ENCODE peak calls at places on chromosomes 12 and 14, in nine cellular contexts. O is astrocyte of the spinal cord, M is fibroblast of mammary gland, R is brain microvascular endothelial cell, C is pancreas, B is psoas muscle, N is neural progenitor cell, E is uterus, T is colonic mucosa. U is an unnamed sample.

GRCh38 chr12:76927170-76927784 is 48.5 kb upstream of the CSRP2 start:
- DNase-seq in B (no peak), E (peak; percentile 23), M (peak; percentile 49), N (peak; percentile 75), C (no peak), T (peak; percentile 50), O (peak; percentile 43), R (peak; percentile 27), U (no peak)

GRCh38 chr12:1130571-1130970 is 139.5 kb downstream of the ERC1 start:
- DNase-seq in B (no peak), E (no peak), N (no peak), T (no peak), M (no peak), R (no peak), O (no peak), C (no peak), U (no peak)

GRCh38 chr14:104735830-104736642 is 12.0 kb downstream of the ADSS1 start:
- DNase-seq in T (peak; percentile 42), C (no peak), O (no peak), B (peak; percentile 91), M (no peak), R (peak; percentile 36), N (no peak), E (peak; percentile 80), U (no peak)

GRCh38 chr14:104203071-104203425 is 64.7 kb downstream of the KIF26A start:
- DNase-seq in T (no peak), M (no peak), R (no peak), N (no peak), E (no peak), B (no peak), C (no peak), O (no peak), U (no peak)

GRCh38 chr12:96219700-96220206 is 25.6 kb downstream of the ELK3 start:
- DNase-seq in B (no peak), R (peak; percentile 98), T (no peak), M (peak; percentile 99), E (no peak), N (peak; percentile 14), O (peak; percentile 98), C (no peak), U (peak; percentile 96)

GRCh38 chr12:50059440-50060119 is 2.2 kb downstream of the ASIC1 start:
- DNase-seq in N (no peak), C (no peak), R (no peak), O (no peak), T (no peak), M (no peak), B (no peak), E (no peak), U (no peak)

GRCh38 chr12:92570056-92570753 is 132.6 kb upstream of the PLEKHG7 start:
- DNase-seq in C (peak; percentile 74), N (peak; percentile 89), O (peak; percentile 87), B (no peak), R (peak; percentile 87), T (peak; percentile 79), M (peak; percentile 89), E (peak; percentile 81), U (peak; percentile 51)

GRCh38 chr14:72741836-72742681 is 151.8 kb downstream of the DPF3 start:
- DNase-seq in N (peak; percentile 19), C (no peak), O (no peak), R (no peak), M (no peak), B (no peak), E (no peak), T (peak; percentile 12), U (no peak)

GRCh38 chr12:6548556-6549378 is 7.1 kb downstream of the IFFO1 start:
- DNase-seq in M (peak; percentile 91), C (no peak), E (no peak), R (no peak), T (no peak), N (no peak), O (peak; percentile 80), B (peak; percentile 29), U (no peak)

GRCh38 chr14:71103662-71104484 is 196.6 kb downstream of the PCNX1 start:
- DNase-seq in B (no peak), M (peak; percentile 77), E (no peak), N (peak; percentile 60), T (no peak), R (peak; percentile 54), C (no peak), O (peak; percentile 68), U (peak; percentile 37)

GRCh38 chr12:64780531-64781373 is 21.5 kb upstream of the GNS start:
- DNase-seq in C (peak; percentile 89), B (peak; percentile 44), E (peak; percentile 26), N (peak; percentile 81), M (no peak), O (no peak), T (peak; percentile 68), R (no peak), U (no peak)

GRCh38 chr14:75452900-75453816 is 25.3 kb downstream of the JDP2 start:
- DNase-seq in T (no peak), R (peak; percentile 62), C (peak; percentile 50), N (peak; percentile 90), M (peak; percentile 90), E (peak; percentile 79), O (peak; percentile 75), B (peak; percentile 75), U (peak; percentile 90)

GRCh38 chr12:120760349-120761245 is 35.0 kb downstream of the ACADS start:
- DNase-seq in M (no peak), E (no peak), O (no peak), T (no peak), C (no peak), N (no peak), R (no peak), B (no peak), U (no peak)

GRCh38 chr14:77126461-77126990 is 15.1 kb downstream of the ZDHHC22 start:
- DNase-seq in T (no peak), M (no peak), N (no peak), R (no peak), C (no peak), O (no peak), B (no peak), E (no peak), U (no peak)

GRCh38 chr14:77123381-77124344 is 17.9 kb downstream of the ZDHHC22 start:
- DNase-seq in N (no peak), E (no peak), B (no peak), R (no peak), O (no peak), C (peak; percentile 94), M (no peak), T (peak; percentile 95), U (no peak)

GRCh38 chr14:77124345-77125274 is 17.0 kb downstream of the ZDHHC22 start:
- DNase-seq in C (peak; percentile 45), O (peak; percentile 30), B (peak; percentile 62), M (peak; percentile 25), E (no peak), R (no peak), N (peak; percentile 82), T (peak; percentile 46), U (no peak)

GRCh38 chr14:77126074-77126325 is 15.6 kb downstream of the ZDHHC22 start:
- DNase-seq in N (no peak), C (no peak), B (no peak), R (no peak), T (no peak), E (no peak), M (no peak), O (no peak), U (no peak)

GRCh38 chr14:77125275-77126073 is 16.1 kb downstream of the ZDHHC22 start:
- DNase-seq in O (no peak), M (no peak), B (no peak), R (no peak), T (no peak), E (no peak), N (peak; percentile 38), C (no peak), U (no peak)
- TF ChIP-seq CTCF in O (no peak), M (no peak), B (peak; percentile 10), R (no peak), T (peak; percentile 17), E (no peak), N (peak; percentile 32), C (no peak), U (no peak)

GRCh38 chr14:51552275-51552674 is 99.4 kb upstream of the FRMD6 start:
- DNase-seq in B (no peak), E (no peak), C (no peak), N (peak; percentile 11), O (no peak), M (no peak), R (no peak), T (no peak), U (no peak)

GRCh38 chr14:51552768-51553426 is 98.8 kb upstream of the FRMD6 start:
- DNase-seq in R (no peak), O (no peak), N (no peak), M (no peak), B (peak; percentile 11), E (peak; percentile 47), C (no peak), T (no peak), U (no peak)

GRCh38 chr14:51554339-51554920 is 97.3 kb upstream of the FRMD6 start:
- DNase-seq in B (no peak), E (no peak), C (no peak), M (peak; percentile 84), O (peak; percentile 84), T (no peak), N (no peak), R (peak; percentile 95), U (peak; percentile 68)

GRCh38 chr14:51554953-51555352 is 96.8 kb upstream of the FRMD6 start:
- DNase-seq in C (no peak), B (no peak), R (peak; percentile 60), M (peak; percentile 62), O (peak; percentile 35), T (no peak), N (peak; percentile 10), E (no peak), U (no peak)
- H3K4me3 ChIP-seq in C (no peak overlapping the region), B (no peak overlapping the region), R (peak overlapping the region; percentile 15), M (no peak overlapping the region), O (no peak overlapping the region), T (no peak overlapping the region), N (no peak overlapping the region), E (no peak overlapping the region), U (no peak overlapping the region)

DNA sequence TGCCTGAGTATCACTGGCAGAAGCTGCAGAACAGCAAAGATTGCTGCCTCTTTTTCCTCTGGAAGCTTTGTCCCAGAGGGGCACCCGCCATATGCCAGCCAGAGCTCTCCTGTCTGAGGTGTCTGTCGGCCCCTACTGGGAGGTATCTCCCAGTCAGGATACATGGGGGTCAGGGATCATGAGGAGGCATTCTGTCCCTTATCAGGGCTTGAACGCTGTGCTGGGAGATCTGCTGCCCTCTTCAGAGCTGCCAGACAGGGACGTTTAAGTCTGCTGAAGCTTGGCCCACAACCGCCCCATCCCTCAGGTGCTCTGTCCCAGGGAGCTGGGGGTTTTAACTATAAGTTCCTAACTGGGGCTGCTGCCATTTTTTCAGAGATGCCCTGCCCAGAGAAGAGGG is 20.3 kb downstream of the CLEC2B start:
- DNase-seq in T (no peak), B (no peak), O (no peak), M (no peak), R (no peak), C (no peak), E (no peak), N (no peak), U (no peak)
- TF ChIP-seq CTCF in T (no peak), B (no peak), O (no peak), M (no peak), R (no peak), C (no peak), E (no peak), N (no peak), U (no peak)

DNA sequence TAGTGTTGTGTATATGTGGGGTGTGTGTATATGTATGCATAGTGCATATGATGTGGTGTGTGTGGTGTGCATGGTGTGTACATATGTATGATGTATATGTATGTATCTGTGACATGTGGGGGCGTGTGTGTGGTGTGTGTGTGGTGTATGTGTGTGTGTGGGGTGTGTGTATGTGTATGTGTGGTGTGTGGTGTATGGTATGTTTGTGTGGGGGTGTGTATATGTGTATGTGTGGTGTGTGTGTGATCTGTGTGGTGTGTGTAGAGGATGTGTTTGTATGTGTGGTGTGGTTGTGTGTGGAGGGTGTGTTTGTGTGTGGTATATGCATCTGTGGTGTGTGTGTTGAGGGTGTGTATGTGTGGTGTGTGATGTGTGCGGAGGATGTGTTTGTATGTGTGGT is 61.6 kb downstream of the CLMN start:
- DNase-seq in T (no peak), C (no peak), R (no peak), B (no peak), M (no peak), E (no peak), O (no peak), N (no peak), U (no peak)
- H3K4me3 ChIP-seq in T (no peak overlapping the region), C (no peak overlapping the region), R (no peak overlapping the region), B (no peak overlapping the region), M (no peak overlapping the region), E (no peak overlapping the region), O (no peak overlapping the region), N (no peak overlapping the region), U (no peak overlapping the region)

U was measured in retinal pigment epithelial cell.